ENCODE peak calls at places on chromosomes 12 and 14, in four cellular contexts. One of them, this sample, is unnamed.

GRCh38 chr14:105168496-105168978 is at the start of gene JAG2:
- DNase-seq in sigmoid colon: no peak
- DNase-seq in astrocyte of the cerebellum: no peak
- DNase-seq in bronchial epithelial cell: peak; percentile 55
- DNase-seq in this sample: peak; percentile 67

GRCh38 chr12:99281277-99281676 is 366.3 kb upstream of the GARIN6 start:
- DNase-seq in astrocyte of the cerebellum: peak; percentile 15
- DNase-seq in sigmoid colon: no peak
- DNase-seq in bronchial epithelial cell: no peak
- DNase-seq in this sample: no peak

GRCh38 chr12:54413284-54414190 is 5.5 kb downstream of the ITGA5 start:
- DNase-seq in sigmoid colon: peak; percentile 79
- DNase-seq in bronchial epithelial cell: no peak
- DNase-seq in astrocyte of the cerebellum: no peak
- DNase-seq in this sample: peak; percentile 37

GRCh38 chr12:110513842-110514241 is 11.7 kb downstream of the RAD9B start:
- DNase-seq in sigmoid colon: no peak
- DNase-seq in bronchial epithelial cell: no peak
- DNase-seq in astrocyte of the cerebellum: no peak
- DNase-seq in this sample: no peak

GRCh38 chr14:32217301-32217700 is 14.2 kb upstream of the RNU6-8 start:
- DNase-seq in astrocyte of the cerebellum: no peak
- DNase-seq in sigmoid colon: no peak
- DNase-seq in bronchial epithelial cell: no peak
- DNase-seq in this sample: no peak

GRCh38 chr14:99321955-99322730 is 50.1 kb upstream of the BCL11B start:
- DNase-seq in astrocyte of the cerebellum: no peak
- DNase-seq in bronchial epithelial cell: no peak
- DNase-seq in sigmoid colon: no peak
- DNase-seq in this sample: no peak

GRCh38 chr12:9347328-9348127 is 139.3 kb upstream of the PZP start:
- DNase-seq in sigmoid colon: no peak
- DNase-seq in astrocyte of the cerebellum: no peak
- DNase-seq in bronchial epithelial cell: peak; percentile 98
- DNase-seq in this sample: no peak

GRCh38 chr14:100065942-100066574 is 836 bp downstream of the EVL start:
- DNase-seq in sigmoid colon: no peak
- DNase-seq in bronchial epithelial cell: no peak
- DNase-seq in astrocyte of the cerebellum: no peak
- DNase-seq in this sample: peak; percentile 41

GRCh38 chr12:132308311-132309161 is 20.9 kb downstream of the GALNT9 start:
- DNase-seq in bronchial epithelial cell: no peak
- DNase-seq in sigmoid colon: no peak
- DNase-seq in astrocyte of the cerebellum: no peak
- DNase-seq in this sample: no peak

GRCh38 chr14:103819503-103820307 is 27.7 kb downstream of the PPP1R13B start:
- DNase-seq in sigmoid colon: peak; percentile 80
- DNase-seq in bronchial epithelial cell: no peak
- DNase-seq in astrocyte of the cerebellum: no peak
- DNase-seq in this sample: peak; percentile 60

GRCh38 chr12:13046914-13047472 is 2.8 kb downstream of the FAM234B start:
- DNase-seq in sigmoid colon: no peak
- DNase-seq in bronchial epithelial cell: no peak
- DNase-seq in astrocyte of the cerebellum: no peak
- DNase-seq in this sample: no peak

GRCh38 chr12:16573652-16574077 is 32.3 kb downstream of the LMO3 start:
- DNase-seq in sigmoid colon: peak; percentile 76
- DNase-seq in bronchial epithelial cell: peak; percentile 96
- DNase-seq in astrocyte of the cerebellum: no peak
- DNase-seq in this sample: no peak

GRCh38 chr12:56382611-56383010 is 20.0 kb upstream of the APOF start:
- DNase-seq in sigmoid colon: no peak
- DNase-seq in bronchial epithelial cell: no peak
- DNase-seq in astrocyte of the cerebellum: no peak
- DNase-seq in this sample: no peak

GRCh38 chr12:120668797-120669054 is 18.2 kb upstream of the MLEC start:
- DNase-seq in bronchial epithelial cell: no peak
- DNase-seq in astrocyte of the cerebellum: no peak
- DNase-seq in sigmoid colon: no peak
- DNase-seq in this sample: no peak

GRCh38 chr12:105839629-105840127 is 299.1 kb downstream of the NUAK1 start:
- DNase-seq in bronchial epithelial cell: no peak
- DNase-seq in astrocyte of the cerebellum: no peak
- DNase-seq in sigmoid colon: no peak
- DNase-seq in this sample: no peak

GRCh38 chr12:78088391-78088832 is 257.7 kb downstream of the NAV3 start:
- DNase-seq in astrocyte of the cerebellum: no peak
- DNase-seq in sigmoid colon: no peak
- DNase-seq in bronchial epithelial cell: no peak
- DNase-seq in this sample: no peak

GRCh38 chr14:94374749-94375148 is 13.7 kb downstream of the SERPINA1 start:
- DNase-seq in sigmoid colon: peak; percentile 19
- DNase-seq in bronchial epithelial cell: no peak
- DNase-seq in astrocyte of the cerebellum: no peak
- DNase-seq in this sample: no peak

GRCh38 chr14:68734231-68734732 is 58.6 kb downstream of the ZFP36L1 start:
- DNase-seq in sigmoid colon: no peak
- DNase-seq in astrocyte of the cerebellum: no peak
- DNase-seq in bronchial epithelial cell: peak; percentile 37
- DNase-seq in this sample: no peak

GRCh38 chr14:92923744-92924103 is 774 bp downstream of the CHGA start:
- DNase-seq in sigmoid colon: no peak
- DNase-seq in bronchial epithelial cell: no peak
- DNase-seq in astrocyte of the cerebellum: no peak
- DNase-seq in this sample: no peak
- H3K4me3 ChIP-seq in sigmoid colon: no peak overlapping the region
- H3K4me3 ChIP-seq in bronchial epithelial cell: no peak overlapping the region
- H3K4me3 ChIP-seq in astrocyte of the cerebellum: no peak overlapping the region
- H3K4me3 ChIP-seq in this sample: no peak overlapping the region

DNA sequence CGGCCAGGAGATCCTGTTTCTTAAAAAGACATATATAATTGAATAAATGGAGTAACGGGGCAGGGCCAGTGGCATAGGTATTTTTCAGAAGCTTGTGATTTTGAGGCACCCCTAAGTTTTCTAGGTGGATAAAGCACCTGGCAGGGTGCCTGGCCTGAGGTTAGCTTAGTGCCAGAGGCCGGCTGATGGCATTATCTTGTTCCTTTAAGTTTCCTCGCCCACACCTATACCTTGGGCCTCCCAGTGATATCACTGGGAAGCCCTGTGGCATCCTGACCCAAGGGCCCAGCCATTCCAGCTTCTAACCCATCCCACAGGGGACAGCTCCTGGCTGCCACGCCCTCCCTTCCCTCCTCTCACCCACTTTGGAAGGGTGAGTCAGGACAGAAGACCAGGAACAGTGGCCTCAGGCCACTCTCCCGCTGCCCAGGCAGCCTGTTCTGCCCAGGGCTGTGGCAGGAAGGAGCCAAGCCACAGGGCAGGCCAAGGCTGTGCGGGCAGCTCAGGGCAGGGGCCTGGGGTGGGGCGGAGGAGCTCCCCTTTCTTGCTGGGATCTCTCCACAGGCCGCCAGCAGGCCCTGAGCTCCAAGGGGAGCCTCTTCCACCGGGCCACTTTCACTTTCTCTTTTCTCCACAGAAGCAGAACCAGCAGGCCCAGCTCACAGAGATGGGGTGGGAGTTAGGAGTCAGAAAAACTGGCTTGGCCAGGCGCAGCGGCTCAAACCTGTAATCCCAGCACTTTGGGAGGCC is 75.1 kb downstream of the IRF2BPL start:
- DNase-seq in sigmoid colon: peak; percentile 90
- DNase-seq in bronchial epithelial cell: peak; percentile 71
- DNase-seq in astrocyte of the cerebellum: peak; percentile 54
- DNase-seq in this sample: peak; percentile 83
- H3K4me3 ChIP-seq in sigmoid colon: no peak overlapping the region
- H3K4me3 ChIP-seq in bronchial epithelial cell: no peak overlapping the region
- H3K4me3 ChIP-seq in astrocyte of the cerebellum: no peak overlapping the region
- H3K4me3 ChIP-seq in this sample: peak overlapping the region; percentile 33

GRCh38 chr14:79373451-79373850 is 837.9 kb downstream of the DIO2 start:
- DNase-seq in bronchial epithelial cell: no peak
- DNase-seq in astrocyte of the cerebellum: no peak
- DNase-seq in sigmoid colon: no peak
- DNase-seq in this sample: no peak

GRCh38 chr14:79375336-79375735 is 836.0 kb downstream of the DIO2 start:
- DNase-seq in sigmoid colon: no peak
- DNase-seq in bronchial epithelial cell: no peak
- DNase-seq in astrocyte of the cerebellum: no peak
- DNase-seq in this sample: no peak

GRCh38 chr14:79370969-79371368 is 840.3 kb downstream of the DIO2 start:
- DNase-seq in astrocyte of the cerebellum: no peak
- DNase-seq in sigmoid colon: no peak
- DNase-seq in bronchial epithelial cell: no peak
- DNase-seq in this sample: no peak

DNA sequence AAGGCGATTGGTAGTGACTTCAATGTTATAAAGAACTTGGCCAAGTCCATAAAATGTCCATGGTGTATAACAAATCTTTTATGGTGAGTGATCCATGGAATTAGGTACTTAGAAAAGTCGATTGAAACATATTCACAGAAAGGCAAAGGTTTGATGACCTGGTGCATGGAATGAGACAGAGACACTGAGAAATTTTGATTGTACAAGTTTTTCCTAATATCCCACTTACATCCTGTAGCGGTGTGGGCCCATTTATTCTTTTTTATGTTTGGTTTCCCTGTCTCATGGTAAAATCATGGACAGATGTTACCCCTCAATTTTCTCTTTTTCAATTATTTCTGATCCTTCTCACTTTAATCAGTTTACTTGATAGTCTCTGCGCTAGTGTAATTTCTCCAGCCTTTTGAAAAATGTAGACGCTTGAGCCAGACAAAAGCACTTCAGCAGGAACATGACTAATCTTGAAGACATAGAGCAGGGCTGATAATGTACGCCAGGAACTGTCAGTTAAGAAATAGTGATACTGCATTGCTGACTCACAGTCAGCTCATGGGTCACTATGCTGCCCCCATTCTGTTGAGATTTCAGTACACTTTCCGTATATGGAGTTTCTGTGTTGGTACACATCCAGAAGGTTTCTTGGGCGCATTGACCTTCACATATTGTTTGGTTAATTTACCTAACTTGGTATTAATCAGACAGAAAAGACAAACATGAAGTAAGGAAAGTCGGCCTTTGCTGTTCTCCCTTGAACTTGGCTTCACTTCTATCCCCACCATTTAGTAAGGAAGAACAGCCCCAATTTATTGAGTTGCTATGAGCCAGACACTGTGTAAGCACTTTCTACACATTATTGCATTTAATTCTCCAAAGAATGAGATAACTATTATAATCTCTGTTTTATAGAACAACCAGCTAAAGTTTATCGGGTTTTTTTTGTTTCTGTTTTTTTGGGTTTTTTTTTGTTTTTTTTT is 841.7 kb downstream of the DIO2 start:
- DNase-seq in sigmoid colon: peak; percentile 79
- DNase-seq in bronchial epithelial cell: peak; percentile 98
- DNase-seq in astrocyte of the cerebellum: peak; percentile 62
- DNase-seq in this sample: no peak
- H3K4me3 ChIP-seq in sigmoid colon: no peak overlapping the region
- H3K4me3 ChIP-seq in bronchial epithelial cell: no peak overlapping the region
- H3K4me3 ChIP-seq in astrocyte of the cerebellum: no peak overlapping the region
- H3K4me3 ChIP-seq in this sample: no peak overlapping the region

GRCh38 chr12:75809745-75810144 is 221.8 kb downstream of the PHLDA1 start:
- DNase-seq in astrocyte of the cerebellum: no peak
- DNase-seq in bronchial epithelial cell: no peak
- DNase-seq in sigmoid colon: no peak
- DNase-seq in this sample: no peak

GRCh38 chr12:75813066-75813465 is 218.5 kb downstream of the PHLDA1 start:
- DNase-seq in astrocyte of the cerebellum: no peak
- DNase-seq in bronchial epithelial cell: no peak
- DNase-seq in sigmoid colon: no peak
- DNase-seq in this sample: no peak

GRCh38 chr12:75815756-75816155 is 215.8 kb downstream of the PHLDA1 start:
- DNase-seq in astrocyte of the cerebellum: no peak
- DNase-seq in sigmoid colon: no peak
- DNase-seq in bronchial epithelial cell: peak; percentile 50
- DNase-seq in this sample: no peak

GRCh38 chr12:75814856-75815754 is 216.5 kb downstream of the PHLDA1 start:
- DNase-seq in bronchial epithelial cell: peak; percentile 90
- DNase-seq in astrocyte of the cerebellum: peak; percentile 95
- DNase-seq in sigmoid colon: no peak
- DNase-seq in this sample: no peak

GRCh38 chr12:75812341-75813018 is 219.1 kb downstream of the PHLDA1 start:
- DNase-seq in sigmoid colon: no peak
- DNase-seq in bronchial epithelial cell: no peak
- DNase-seq in astrocyte of the cerebellum: peak; percentile 80
- DNase-seq in this sample: no peak
- H3K4me3 ChIP-seq in sigmoid colon: no peak overlapping the region
- H3K4me3 ChIP-seq in bronchial epithelial cell: no peak overlapping the region
- H3K4me3 ChIP-seq in astrocyte of the cerebellum: no peak overlapping the region
- H3K4me3 ChIP-seq in this sample: no peak overlapping the region

DNA sequence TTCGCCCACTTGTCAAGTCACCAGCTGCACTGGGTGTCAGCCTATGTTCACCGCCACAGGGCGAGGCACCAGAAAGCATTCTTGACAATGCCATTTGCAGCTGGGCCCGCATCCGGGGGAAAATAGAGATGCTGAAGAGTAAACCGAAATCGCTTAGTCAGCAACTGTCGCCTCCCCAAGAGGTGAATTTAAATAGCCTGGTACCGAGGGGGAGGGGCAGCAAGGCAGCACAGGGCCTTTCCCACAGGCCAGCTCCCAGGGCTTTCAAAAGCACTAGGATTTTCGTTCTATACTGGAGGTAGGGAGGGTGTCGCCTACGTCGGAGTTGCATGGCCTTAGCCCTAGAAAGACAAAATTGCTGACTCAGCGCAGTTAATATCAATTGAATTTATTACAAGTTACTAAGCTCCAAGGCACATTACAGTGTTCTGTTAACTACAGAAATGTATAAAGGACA is 4.3 kb downstream of the IRF2BPL start:
- DNase-seq in bronchial epithelial cell: no peak
- DNase-seq in sigmoid colon: peak; percentile 78
- DNase-seq in astrocyte of the cerebellum: no peak
- DNase-seq in this sample: no peak
- H3K4me3 ChIP-seq in bronchial epithelial cell: peak overlapping the region; percentile 81
- H3K4me3 ChIP-seq in sigmoid colon: peak overlapping the region; percentile 8
- H3K4me3 ChIP-seq in astrocyte of the cerebellum: peak overlapping the region; percentile 71
- H3K4me3 ChIP-seq in this sample: peak overlapping the region; percentile 27

GRCh38 chr12:116532428-116532827 is 26.8 kb upstream of the MAP1LC3B2 start:
- DNase-seq in sigmoid colon: no peak
- DNase-seq in bronchial epithelial cell: no peak
- DNase-seq in astrocyte of the cerebellum: no peak
- DNase-seq in this sample: no peak
- H3K4me3 ChIP-seq in sigmoid colon: no peak overlapping the region
- H3K4me3 ChIP-seq in bronchial epithelial cell: no peak overlapping the region
- H3K4me3 ChIP-seq in astrocyte of the cerebellum: no peak overlapping the region
- H3K4me3 ChIP-seq in this sample: no peak overlapping the region

GRCh38 chr14:35353409-35354172 is 51.0 kb downstream of the NFKBIA start:
- DNase-seq in sigmoid colon: no peak
- DNase-seq in astrocyte of the cerebellum: no peak
- DNase-seq in bronchial epithelial cell: peak; percentile 58
- DNase-seq in this sample: no peak
- H3K4me3 ChIP-seq in sigmoid colon: no peak overlapping the region
- H3K4me3 ChIP-seq in astrocyte of the cerebellum: no peak overlapping the region
- H3K4me3 ChIP-seq in bronchial epithelial cell: no peak overlapping the region
- H3K4me3 ChIP-seq in this sample: no peak overlapping the region

GRCh38 chr14:53955234-53955556 is 1.4 kb downstream of the BMP4 start:
- DNase-seq in sigmoid colon: no peak
- DNase-seq in astrocyte of the cerebellum: no peak
- DNase-seq in bronchial epithelial cell: no peak
- DNase-seq in this sample: no peak
- H3K4me3 ChIP-seq in sigmoid colon: peak overlapping the region; percentile 49
- H3K4me3 ChIP-seq in astrocyte of the cerebellum: peak overlapping the region; percentile 82
- H3K4me3 ChIP-seq in bronchial epithelial cell: peak overlapping the region; percentile 55
- H3K4me3 ChIP-seq in this sample: peak overlapping the region; percentile 63